ENCODE peak calls at places on chromosome 19, in nine cellular contexts. One of them, this sample, is unnamed.

GRCh38 chr19:6232567-6232966 is 47.2 kb downstream of the MLLT1 start:
- DNase-seq in left lung: no peak
- DNase-seq in breast epithelium: no peak
- DNase-seq in body of pancreas: no peak
- DNase-seq in thyroid gland: no peak
- DNase-seq in astrocyte of the cerebellum: peak
- DNase-seq in MM.1S: no peak
- DNase-seq in cardiac fibroblast: peak
- DNase-seq in lung: no peak
- DNase-seq in this sample: no peak

GRCh38 chr19:29671393-29672076 is 6.3 kb downstream of the PLEKHF1 start:
- DNase-seq in left lung: peak
- DNase-seq in breast epithelium: peak
- DNase-seq in body of pancreas: peak
- DNase-seq in thyroid gland: peak
- DNase-seq in astrocyte of the cerebellum: no peak
- DNase-seq in MM.1S: no peak
- DNase-seq in cardiac fibroblast: peak
- DNase-seq in lung: peak
- DNase-seq in this sample: peak

GRCh38 chr19:13099073-13099999 is 3.3 kb downstream of the LYL1 start:
- DNase-seq in left lung: peak
- DNase-seq in breast epithelium: no peak
- DNase-seq in body of pancreas: peak
- DNase-seq in thyroid gland: peak
- DNase-seq in astrocyte of the cerebellum: no peak
- DNase-seq in MM.1S: peak
- DNase-seq in cardiac fibroblast: peak
- DNase-seq in lung: peak
- DNase-seq in this sample: peak

GRCh38 chr19:7280940-7281666 is 13.1 kb downstream of the INSR start:
- DNase-seq in left lung: no peak
- DNase-seq in breast epithelium: no peak
- DNase-seq in body of pancreas: no peak
- DNase-seq in thyroid gland: no peak
- DNase-seq in astrocyte of the cerebellum: no peak
- DNase-seq in MM.1S: no peak
- DNase-seq in cardiac fibroblast: no peak
- DNase-seq in lung: no peak
- DNase-seq in this sample: no peak

GRCh38 chr19:17953316-17953801 is 13.5 kb upstream of the KCNN1 start:
- DNase-seq in left lung: no peak
- DNase-seq in breast epithelium: no peak
- DNase-seq in body of pancreas: no peak
- DNase-seq in thyroid gland: no peak
- DNase-seq in astrocyte of the cerebellum: no peak
- DNase-seq in MM.1S: no peak
- DNase-seq in cardiac fibroblast: no peak
- DNase-seq in lung: no peak
- DNase-seq in this sample: no peak

GRCh38 chr19:6744381-6745288 is 5.2 kb downstream of the TRIP10 start:
- DNase-seq in left lung: peak
- DNase-seq in breast epithelium: peak
- DNase-seq in body of pancreas: peak
- DNase-seq in thyroid gland: peak
- DNase-seq in astrocyte of the cerebellum: peak
- DNase-seq in MM.1S: no peak
- DNase-seq in cardiac fibroblast: peak
- DNase-seq in lung: peak
- DNase-seq in this sample: no peak

GRCh38 chr19:35265126-35265995 is 3.4 kb upstream of the USF2 start:
- DNase-seq in left lung: peak
- DNase-seq in breast epithelium: no peak
- DNase-seq in body of pancreas: peak
- DNase-seq in thyroid gland: peak
- DNase-seq in astrocyte of the cerebellum: no peak
- DNase-seq in MM.1S: no peak
- DNase-seq in cardiac fibroblast: no peak
- DNase-seq in lung: no peak
- DNase-seq in this sample: no peak

GRCh38 chr19:33676999-33677665 is 55.4 kb downstream of the CHST8 start:
- DNase-seq in left lung: no peak
- DNase-seq in breast epithelium: no peak
- DNase-seq in body of pancreas: no peak
- DNase-seq in thyroid gland: no peak
- DNase-seq in astrocyte of the cerebellum: no peak
- DNase-seq in MM.1S: no peak
- DNase-seq in cardiac fibroblast: no peak
- DNase-seq in lung: no peak
- DNase-seq in this sample: no peak

GRCh38 chr19:16419671-16420394 is 51.9 kb downstream of the EPS15L1 start:
- DNase-seq in left lung: no peak
- DNase-seq in breast epithelium: no peak
- DNase-seq in body of pancreas: no peak
- DNase-seq in thyroid gland: no peak
- DNase-seq in astrocyte of the cerebellum: no peak
- DNase-seq in MM.1S: no peak
- DNase-seq in cardiac fibroblast: no peak
- DNase-seq in lung: no peak
- DNase-seq in this sample: no peak

GRCh38 chr19:4877753-4878490 is 10.5 kb upstream of the PLIN3 start:
- DNase-seq in left lung: no peak
- DNase-seq in breast epithelium: peak
- DNase-seq in body of pancreas: peak
- DNase-seq in thyroid gland: no peak
- DNase-seq in astrocyte of the cerebellum: no peak
- DNase-seq in MM.1S: no peak
- DNase-seq in cardiac fibroblast: peak
- DNase-seq in lung: no peak
- DNase-seq in this sample: no peak

GRCh38 chr19:1046836-1047695 is 7.2 kb downstream of the ABCA7 start:
- DNase-seq in left lung: no peak
- DNase-seq in breast epithelium: no peak
- DNase-seq in body of pancreas: no peak
- DNase-seq in thyroid gland: no peak
- DNase-seq in astrocyte of the cerebellum: no peak
- DNase-seq in MM.1S: no peak
- DNase-seq in cardiac fibroblast: no peak
- DNase-seq in lung: no peak
- DNase-seq in this sample: peak

GRCh38 chr19:28067882-28068281 is 1145.1 kb downstream of the UQCRFS1 start:
- DNase-seq in left lung: no peak
- DNase-seq in breast epithelium: no peak
- DNase-seq in body of pancreas: no peak
- DNase-seq in thyroid gland: no peak
- DNase-seq in astrocyte of the cerebellum: no peak
- DNase-seq in MM.1S: peak
- DNase-seq in cardiac fibroblast: no peak
- DNase-seq in lung: no peak
- DNase-seq in this sample: peak

GRCh38 chr19:42123765-42124164 is 8.5 kb downstream of the POU2F2 start:
- DNase-seq in left lung: no peak
- DNase-seq in breast epithelium: no peak
- DNase-seq in body of pancreas: no peak
- DNase-seq in thyroid gland: no peak
- DNase-seq in astrocyte of the cerebellum: no peak
- DNase-seq in MM.1S: no peak
- DNase-seq in cardiac fibroblast: no peak
- DNase-seq in lung: no peak
- DNase-seq in this sample: no peak

GRCh38 chr19:42121036-42121621 is 11.1 kb downstream of the POU2F2 start:
- DNase-seq in left lung: no peak
- DNase-seq in breast epithelium: no peak
- DNase-seq in body of pancreas: no peak
- DNase-seq in thyroid gland: no peak
- DNase-seq in astrocyte of the cerebellum: no peak
- DNase-seq in MM.1S: no peak
- DNase-seq in cardiac fibroblast: no peak
- DNase-seq in lung: no peak
- DNase-seq in this sample: peak

GRCh38 chr19:42124386-42124901 is 7.8 kb downstream of the POU2F2 start:
- DNase-seq in left lung: no peak
- DNase-seq in breast epithelium: no peak
- DNase-seq in body of pancreas: no peak
- DNase-seq in thyroid gland: no peak
- DNase-seq in astrocyte of the cerebellum: no peak
- DNase-seq in MM.1S: no peak
- DNase-seq in cardiac fibroblast: no peak
- DNase-seq in lung: no peak
- DNase-seq in this sample: no peak

GRCh38 chr19:42121666-42122069 is 10.6 kb downstream of the POU2F2 start:
- DNase-seq in left lung: peak
- DNase-seq in breast epithelium: no peak
- DNase-seq in body of pancreas: peak
- DNase-seq in thyroid gland: peak
- DNase-seq in astrocyte of the cerebellum: no peak
- DNase-seq in MM.1S: no peak
- DNase-seq in cardiac fibroblast: peak
- DNase-seq in lung: no peak
- DNase-seq in this sample: peak

DNA sequence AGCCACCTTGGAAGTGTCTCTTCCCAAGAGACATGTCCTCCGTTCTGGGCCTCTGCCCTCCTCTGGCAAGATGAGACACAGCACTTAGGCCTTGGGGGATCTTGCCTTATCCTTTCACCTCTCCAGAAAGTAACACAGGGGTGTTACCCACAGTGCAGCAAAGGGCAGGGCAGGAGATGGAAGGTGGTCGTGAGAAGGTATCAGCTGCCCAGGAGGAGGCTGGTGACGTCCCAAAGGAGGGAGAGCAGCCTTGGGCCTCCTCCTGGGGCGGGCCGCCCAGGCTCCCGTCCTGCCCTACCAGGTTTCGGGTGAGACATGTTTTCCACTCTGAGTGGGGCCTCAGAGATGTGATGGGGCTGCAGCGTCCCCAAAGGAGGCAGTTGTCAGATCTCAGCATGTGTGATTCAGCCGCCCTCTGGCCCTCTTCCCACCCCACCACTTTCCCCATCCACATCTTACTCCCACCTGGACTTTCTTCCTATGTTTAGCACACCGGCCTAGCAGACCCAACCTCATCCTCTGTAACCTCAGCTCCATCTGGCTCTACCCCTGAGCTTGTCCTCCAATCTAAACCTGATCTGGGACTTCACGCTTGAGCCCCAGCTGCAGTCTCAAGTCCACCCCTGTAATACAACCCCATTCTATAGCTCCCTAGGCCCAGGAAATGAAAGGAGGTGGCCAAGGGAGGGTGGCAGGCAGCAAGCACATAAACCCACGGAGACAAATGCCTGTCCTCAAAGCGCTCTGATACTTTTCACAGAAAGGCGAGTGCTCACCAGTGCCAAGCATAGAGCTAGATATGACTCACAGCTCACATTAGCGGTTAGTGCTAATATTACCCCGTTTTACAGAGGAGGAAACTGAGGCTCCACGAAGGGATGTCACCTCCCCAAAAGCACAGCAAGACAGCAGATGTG is 9.3 kb downstream of the POU2F2 start:
- DNase-seq in left lung: no peak
- DNase-seq in breast epithelium: no peak
- DNase-seq in body of pancreas: no peak
- DNase-seq in thyroid gland: no peak
- DNase-seq in astrocyte of the cerebellum: no peak
- DNase-seq in MM.1S: no peak
- DNase-seq in cardiac fibroblast: no peak
- DNase-seq in lung: no peak
- DNase-seq in this sample: peak
- TF ChIP-seq CTCF in left lung: no peak
- TF ChIP-seq CTCF in breast epithelium: no peak
- TF ChIP-seq CTCF in body of pancreas: no peak
- TF ChIP-seq CTCF in thyroid gland: no peak
- TF ChIP-seq CTCF in astrocyte of the cerebellum: no peak
- TF ChIP-seq CTCF in MM.1S: no peak
- TF ChIP-seq CTCF in cardiac fibroblast: peak
- TF ChIP-seq CTCF in lung: no peak
- TF ChIP-seq CTCF in this sample: peak

DNA sequence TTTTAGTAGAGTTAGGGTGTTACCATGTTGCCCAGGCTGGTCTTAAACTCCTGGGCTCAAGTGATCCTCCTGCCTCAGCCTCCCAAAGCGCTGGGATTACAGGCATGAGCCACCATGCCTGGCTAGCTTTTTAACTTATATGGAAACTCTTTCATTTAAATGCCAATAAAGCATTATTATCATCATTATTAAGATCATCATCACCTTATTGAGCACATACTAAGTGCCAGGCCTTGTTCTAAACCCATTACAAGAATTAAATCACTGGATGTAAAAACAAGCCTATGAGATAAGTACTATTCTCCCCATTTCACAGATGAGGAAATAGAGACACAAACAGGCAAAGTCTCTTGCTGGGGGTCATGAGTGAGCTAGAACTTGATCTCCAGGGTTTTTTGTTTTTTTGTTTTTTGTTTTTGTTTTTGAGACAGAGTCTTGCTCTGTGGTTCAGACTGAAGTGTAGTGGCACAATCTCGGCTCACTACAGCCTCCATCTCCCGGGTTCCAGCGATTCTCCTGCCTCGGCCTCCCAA is 1.3 kb downstream of the GMFG start:
- DNase-seq in left lung: no peak
- DNase-seq in breast epithelium: no peak
- DNase-seq in body of pancreas: no peak
- DNase-seq in thyroid gland: no peak
- DNase-seq in astrocyte of the cerebellum: no peak
- DNase-seq in MM.1S: no peak
- DNase-seq in cardiac fibroblast: no peak
- DNase-seq in lung: no peak
- DNase-seq in this sample: no peak
- H3K4me3 ChIP-seq in left lung: peak
- H3K4me3 ChIP-seq in breast epithelium: no peak
- H3K4me3 ChIP-seq in body of pancreas: no peak
- H3K4me3 ChIP-seq in thyroid gland: no peak
- H3K4me3 ChIP-seq in astrocyte of the cerebellum: no peak
- H3K4me3 ChIP-seq in MM.1S: peak
- H3K4me3 ChIP-seq in cardiac fibroblast: no peak
- H3K4me3 ChIP-seq in lung: no peak
- H3K4me3 ChIP-seq in this sample: peak

GRCh38 chr19:43101950-43102349 is 19.4 kb upstream of the PSG2 start:
- DNase-seq in left lung: no peak
- DNase-seq in breast epithelium: no peak
- DNase-seq in body of pancreas: no peak
- DNase-seq in thyroid gland: no peak
- DNase-seq in astrocyte of the cerebellum: no peak
- DNase-seq in MM.1S: peak
- DNase-seq in cardiac fibroblast: no peak
- DNase-seq in lung: no peak
- DNase-seq in this sample: no peak
- TF ChIP-seq CTCF in left lung: no peak
- TF ChIP-seq CTCF in breast epithelium: no peak
- TF ChIP-seq CTCF in body of pancreas: no peak
- TF ChIP-seq CTCF in thyroid gland: no peak
- TF ChIP-seq CTCF in astrocyte of the cerebellum: no peak
- TF ChIP-seq CTCF in MM.1S: peak
- TF ChIP-seq CTCF in cardiac fibroblast: peak
- TF ChIP-seq CTCF in lung: no peak
- TF ChIP-seq CTCF in this sample: no peak

DNA sequence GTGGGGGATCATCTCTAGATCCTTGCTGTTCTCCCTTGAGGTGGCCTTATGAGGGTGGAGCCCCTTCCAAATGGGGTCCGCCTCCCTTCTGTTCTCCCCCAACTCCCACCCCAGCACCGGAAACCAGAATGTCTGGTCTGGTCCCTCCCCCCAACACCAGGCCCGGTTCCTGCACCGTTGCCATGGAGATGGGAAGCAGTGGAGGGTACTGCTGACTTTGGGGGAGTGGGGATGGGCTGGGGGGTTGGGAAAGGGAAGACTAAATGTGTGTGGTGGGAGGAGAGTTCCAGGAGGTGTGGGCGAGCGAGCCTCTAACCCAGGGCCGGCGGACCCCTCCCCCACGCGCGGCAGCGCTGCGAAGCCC is 1.7 kb downstream of the SHANK1 start:
- DNase-seq in left lung: no peak
- DNase-seq in breast epithelium: no peak
- DNase-seq in body of pancreas: no peak
- DNase-seq in thyroid gland: no peak
- DNase-seq in astrocyte of the cerebellum: no peak
- DNase-seq in MM.1S: no peak
- DNase-seq in cardiac fibroblast: no peak
- DNase-seq in lung: no peak
- DNase-seq in this sample: no peak
- H3K4me3 ChIP-seq in left lung: no peak
- H3K4me3 ChIP-seq in breast epithelium: no peak
- H3K4me3 ChIP-seq in body of pancreas: no peak
- H3K4me3 ChIP-seq in thyroid gland: peak
- H3K4me3 ChIP-seq in astrocyte of the cerebellum: no peak
- H3K4me3 ChIP-seq in MM.1S: no peak
- H3K4me3 ChIP-seq in cardiac fibroblast: no peak
- H3K4me3 ChIP-seq in lung: no peak
- H3K4me3 ChIP-seq in this sample: no peak